ENCODE peak calls at places on chromosomes 11 and 22, in five cellular contexts. M, T, R, L and J are unnamed samples.

GRCh38 chr11:76621466-76621865 is 49.1 kb downstream of the LRRC32 start:
- DNase-seq in L (no peak), T (no peak), M (no peak), R (no peak), J (no peak)

GRCh38 chr11:61266602-61267001 is 25.6 kb downstream of the PGA5 start:
- DNase-seq in R (no peak), L (no peak), T (no peak), M (no peak), J (no peak)

GRCh38 chr11:19978668-19979518 is 181.4 kb downstream of the DBX1 start:
- DNase-seq in L (peak), M (peak), R (peak), T (no peak), J (no peak)

GRCh38 chr22:40709752-40710413 is 30.6 kb downstream of the MCHR1 start:
- DNase-seq in R (no peak), M (peak), T (no peak), L (no peak), J (peak)

GRCh38 chr11:64538501-64538951 is 52.5 kb upstream of the SLC22A12 start:
- DNase-seq in L (no peak), M (no peak), T (no peak), R (no peak), J (no peak)

GRCh38 chr11:34451053-34451452 is 12.3 kb downstream of the CAT start:
- DNase-seq in M (no peak), T (no peak), R (no peak), L (no peak), J (no peak)

GRCh38 chr11:110094298-110095073 is 1.3 kb downstream of the ZC3H12C start:
- DNase-seq in R (no peak), T (no peak), M (no peak), L (no peak), J (no peak)

GRCh38 chr22:19819911-19820879 is 34.5 kb downstream of the GNB1L start:
- DNase-seq in M (no peak), T (no peak), R (no peak), L (no peak), J (no peak)

GRCh38 chr22:22397292-22397870 is 111.2 kb downstream of the ZNF280B start:
- DNase-seq in R (no peak), T (no peak), L (peak), M (peak), J (peak)

GRCh38 chr11:47373876-47374820 is 4.2 kb downstream of the SPI1 start:
- DNase-seq in M (peak), T (peak), L (peak), R (peak), J (peak)

GRCh38 chr11:131572423-131572822 is 202.0 kb downstream of the NTM start:
- DNase-seq in M (no peak), R (no peak), T (no peak), L (no peak), J (no peak)

GRCh38 chr22:47629273-47629711 is 866.8 kb downstream of the TBC1D22A start:
- DNase-seq in R (no peak), T (no peak), L (no peak), M (no peak), J (peak)

GRCh38 chr22:33922268-33922667 is 2.0 kb upstream of the LARGE1 start:
- DNase-seq in T (peak), M (no peak), L (no peak), R (no peak), J (peak)

GRCh38 chr22:43862074-43862881 is at the start of gene SULT4A1:
- DNase-seq in T (peak), R (no peak), L (peak), M (no peak), J (peak)

GRCh38 chr22:38843201-38843715 is 570 bp downstream of the NPTXR start:
- DNase-seq in M (peak), T (peak), R (peak), L (peak), J (peak)

GRCh38 chr11:124510279-124510678 is 33.2 kb downstream of the OR8B12 start:
- DNase-seq in T (no peak), L (no peak), R (no peak), M (no peak), J (no peak)

GRCh38 chr22:27420817-27421361 is 380.7 kb downstream of the MN1 start:
- DNase-seq in M (peak), R (peak), L (peak), T (peak), J (no peak)

GRCh38 chr11:117457031-117457785 is 129.6 kb downstream of the CEP164 start:
- DNase-seq in T (peak), R (no peak), L (no peak), M (no peak), J (peak)

GRCh38 chr11:57903441-57904123 is 120.1 kb upstream of the OR9Q1 start:
- DNase-seq in R (no peak), M (peak), T (no peak), L (peak), J (no peak)

GRCh38 chr11:62602141-62603071 is 741 bp upstream of the MTA2 start:
- DNase-seq in L (peak), R (peak), M (no peak), T (peak), J (peak)